ENCODE peak calls at places on chromosomes 16 and 17, in six cellular contexts. Z is CD8-positive, alpha-beta T cell; I is NCI-H345; K is stimulated activated naive CD8-positive, alpha-beta T cell treated with anti-CD3 and anti-CD28 coated beads, Interleukin-15, amount 100 ng/mL, for 72 hours; A is NCI-H748 treated with DMSO at 0.1 percent for 48 hours; M is OCI-LY7. G is an unnamed sample.

GRCh38 chr16:11583889-11584565 is 2.7 kb downstream of the LITAF start:
- DNase-seq in A (no peak), I (peak; percentile 24), Z (no peak), M (no peak), K (no peak), G (peak; percentile 55)

GRCh38 chr16:81451753-81452680 is 7.4 kb downstream of the CMIP start:
- DNase-seq in Z (peak; percentile 76), A (no peak), I (no peak), M (no peak), K (peak; percentile 48), G (no peak)

GRCh38 chr17:67487506-67487905 is 110.4 kb downstream of the PITPNC1 start:
- DNase-seq in K (no peak), M (no peak), Z (no peak), A (no peak), I (no peak), G (no peak)

GRCh38 chr17:17836250-17836817 is 452 bp downstream of the SREBF1 start:
- DNase-seq in I (peak; percentile 95), A (peak; percentile 95), M (peak; percentile 98), Z (peak; percentile 96), K (peak; percentile 97), G (peak; percentile 86)

GRCh38 chr17:27657620-27658019 is 26.6 kb downstream of the LGALS9 start:
- DNase-seq in I (no peak), Z (no peak), A (no peak), M (no peak), K (no peak), G (no peak)

GRCh38 chr16:85425061-85425662 is 188.0 kb upstream of the GSE1 start:
- DNase-seq in K (no peak), M (no peak), A (no peak), Z (no peak), I (peak; percentile 80), G (peak; percentile 90)

GRCh38 chr17:62724398-62725146 is 83.5 kb downstream of the MARCHF10 start:
- DNase-seq in Z (peak; percentile 76), I (no peak), M (peak; percentile 14), K (peak; percentile 86), A (no peak), G (no peak)

GRCh38 chr16:24776486-24777220 is 47.2 kb downstream of the TNRC6A start:
- DNase-seq in M (no peak), I (no peak), Z (no peak), A (no peak), K (no peak), G (no peak)

GRCh38 chr16:72787519-72788268 is 260.2 kb downstream of the ZFHX3 start:
- DNase-seq in Z (peak; percentile 75), K (peak; percentile 75), A (no peak), M (no peak), I (no peak), G (peak; percentile 77)

GRCh38 chr17:4968166-4968915 is 724 bp upstream of the SPAG7 start:
- DNase-seq in A (no peak), K (peak; percentile 69), I (no peak), M (no peak), Z (peak; percentile 60), G (no peak)

GRCh38 chr17:48597775-48598631 is 4.4 kb upstream of the HOXB5 start:
- DNase-seq in K (peak; percentile 47), I (no peak), A (peak; percentile 25), Z (peak; percentile 50), M (peak; percentile 55), G (peak; percentile 23)